ENCODE peak calls at places on chromosome 7, in four cellular contexts. W, B, F and R are unnamed samples.

GRCh38 chr7:65239707-65240352 is 133.8 kb upstream of the ZNF92 start:
- DNase-seq in W (no peak), B (no peak), F (no peak), R (peak)

GRCh38 chr7:28984219-28984618 is 26.1 kb upstream of the TRIL start:
- DNase-seq in W (no peak), B (no peak), F (no peak), R (no peak)

GRCh38 chr7:127666602-127667001 is 14.6 kb downstream of the SND1 start:
- DNase-seq in W (no peak), B (no peak), F (peak), R (no peak)

GRCh38 chr7:111678986-111679385 is 116.7 kb upstream of the IMMP2L start:
- DNase-seq in W (no peak), B (peak), F (no peak), R (no peak)

GRCh38 chr7:38291650-38292049 is 18.2 kb upstream of the TARP start:
- DNase-seq in W (no peak), B (no peak), F (no peak), R (no peak)

GRCh38 chr7:114620208-114620607 is 205.6 kb downstream of the FOXP2 start:
- DNase-seq in W (no peak), B (no peak), F (no peak), R (no peak)

GRCh38 chr7:137978464-137979237 is 23.2 kb downstream of the CREB3L2 start:
- DNase-seq in W (peak), B (peak), F (peak), R (no peak)

GRCh38 chr7:113331155-113331898 is 213.0 kb upstream of the SMIM30 start:
- DNase-seq in W (no peak), B (peak), F (no peak), R (peak)

GRCh38 chr7:51455948-51456347 is 139.3 kb upstream of the COBL start:
- DNase-seq in W (no peak), B (no peak), F (no peak), R (no peak)

GRCh38 chr7:66246549-66247171 is 41.5 kb downstream of the TPST1 start:
- DNase-seq in W (no peak), B (no peak), F (no peak), R (no peak)

DNA sequence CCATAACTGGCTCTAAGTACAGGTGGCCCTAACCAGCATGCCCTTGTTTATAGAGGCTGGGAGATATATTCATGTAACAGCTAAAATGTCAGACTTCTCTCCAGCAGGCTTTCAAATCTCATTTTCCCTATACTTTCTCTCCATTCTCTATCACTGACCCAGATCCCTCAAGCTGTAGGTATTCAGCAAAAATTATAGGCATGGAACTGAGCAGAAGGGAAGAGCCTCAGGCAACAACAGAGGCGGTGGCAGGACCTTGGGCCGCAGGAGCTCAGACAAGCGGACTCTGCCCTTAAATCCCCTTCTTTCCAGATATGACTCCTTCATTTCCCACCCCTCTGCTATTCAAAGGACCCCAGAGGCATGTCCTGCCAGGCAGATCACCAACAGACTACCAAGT is 417.4 kb downstream of the PLXNA4 start:
- DNase-seq in W (no peak), B (no peak), F (no peak), R (no peak)
- TF ChIP-seq TCF7L2 in W (no peak), B (no peak), F (no peak), R (no peak)

DNA sequence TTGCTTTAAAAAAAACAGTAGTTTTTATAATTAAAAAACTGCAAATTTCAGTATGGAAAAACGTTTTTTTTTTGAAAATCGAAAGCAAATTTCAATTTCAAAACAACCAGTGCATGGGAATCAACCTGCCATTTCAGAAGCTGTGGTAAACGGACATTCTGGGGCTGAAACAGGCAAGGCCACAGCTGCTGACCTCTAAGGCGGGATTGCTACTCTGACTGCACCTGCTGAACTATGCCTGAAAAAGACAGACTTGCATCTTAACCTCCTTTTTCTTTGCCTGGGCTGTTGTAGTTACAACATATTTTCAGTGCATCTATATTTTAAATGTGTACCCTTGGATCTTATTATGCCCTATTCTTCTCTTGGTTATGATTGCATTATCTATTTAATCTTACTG is 303.0 kb upstream of the SP8 start:
- DNase-seq in W (no peak), B (no peak), F (no peak), R (no peak)
- TF ChIP-seq TCF7L2 in W (no peak), B (no peak), F (no peak), R (no peak)

GRCh38 chr7:153423190-153423549 is 629.0 kb upstream of the DPP6 start:
- DNase-seq in W (no peak), B (no peak), F (no peak), R (no peak)

DNA sequence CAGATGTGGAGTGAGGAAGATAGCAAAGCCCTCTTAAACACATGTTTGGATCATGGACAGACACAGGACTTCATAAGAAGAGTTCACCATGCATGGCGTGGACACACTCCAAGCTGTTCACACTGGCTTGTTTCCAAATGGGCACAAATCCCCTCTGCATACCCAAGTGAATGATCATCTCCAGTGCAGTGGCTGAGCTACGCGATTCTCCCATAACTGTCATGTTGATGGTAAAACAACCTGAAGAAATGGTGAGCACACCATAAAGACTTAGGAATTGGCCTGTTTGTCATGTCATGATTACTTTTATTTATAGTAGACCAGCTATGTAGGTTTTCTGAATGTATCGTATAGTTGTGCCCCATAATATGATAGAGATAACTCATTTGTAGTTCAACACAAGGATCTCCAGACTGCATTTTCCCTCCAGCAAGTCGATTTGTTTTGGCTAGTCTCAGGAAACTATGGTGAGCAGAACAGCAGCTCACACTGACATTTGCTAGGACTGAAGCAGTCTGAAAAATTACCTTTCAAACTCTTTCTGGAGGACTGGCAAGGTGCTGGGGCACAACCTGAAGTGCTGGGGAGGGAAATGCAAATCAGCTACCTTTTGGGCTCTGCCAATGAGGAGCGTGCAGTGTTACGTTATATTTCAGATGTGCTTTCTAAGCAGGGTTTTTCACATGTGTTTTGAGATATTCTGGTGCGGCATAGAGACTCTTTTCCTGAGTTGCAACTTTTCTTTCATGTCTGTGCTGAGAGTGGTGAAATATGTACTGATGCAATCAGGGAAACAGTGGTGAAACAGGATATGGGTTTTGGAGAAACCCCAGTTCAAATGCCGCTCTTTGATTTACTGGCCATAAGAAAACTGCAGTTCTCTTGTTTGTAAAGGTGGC is 629.7 kb upstream of the DPP6 start:
- DNase-seq in W (no peak), B (no peak), F (no peak), R (no peak)
- TF ChIP-seq TCF7L2 in W (no peak), B (no peak), F (no peak), R (no peak)

DNA sequence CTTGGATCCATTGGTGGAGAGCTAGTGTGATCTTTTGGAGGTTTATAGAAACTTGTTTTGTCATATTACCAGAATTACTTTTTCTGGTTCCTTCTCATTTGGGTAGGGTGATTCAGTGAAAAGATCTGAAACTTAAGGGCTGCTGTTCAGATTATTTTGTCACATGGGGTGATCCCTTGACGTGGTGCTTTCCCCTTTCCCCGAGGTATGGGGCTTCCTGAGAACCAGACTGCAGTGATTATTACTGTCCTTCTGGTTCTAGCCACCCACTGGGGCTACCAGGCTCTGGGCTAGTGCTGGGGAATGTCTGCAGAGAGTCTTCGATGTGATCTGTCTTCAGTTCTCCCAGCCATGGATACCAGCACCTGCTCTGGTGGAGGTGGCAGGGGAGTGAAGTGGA is 1030.0 kb downstream of the GRM8 start:
- DNase-seq in W (no peak), B (no peak), F (no peak), R (no peak)
- TF ChIP-seq TCF7L2 in W (no peak), B (no peak), F (no peak), R (no peak)

GRCh38 chr7:47816647-47817046 is 131.6 kb downstream of the PKD1L1 start:
- DNase-seq in W (no peak), B (no peak), F (no peak), R (peak)
- TF ChIP-seq TCF7L2 in W (no peak), B (no peak), F (no peak), R (no peak)